ENCODE peak calls at places on chromosomes 6 and 20, in eight cellular contexts. One of them, this sample, is unnamed.

GRCh38 chr6:135073217-135073616 is 18.6 kb upstream of the HBS1L start:
- DNase-seq in hepatocyte: no peak
- DNase-seq in SHP77: no peak
- DNase-seq in colonic mucosa: no peak
- DNase-seq in right lobe of liver: no peak
- DNase-seq in T1000: no peak
- DNase-seq in GM18507: no peak
- DNase-seq in RCC 7860: no peak
- DNase-seq in this sample: no peak

GRCh38 chr20:227439-228105 is 514 bp downstream of the DEFB129 start:
- DNase-seq in hepatocyte: no peak
- DNase-seq in SHP77: no peak
- DNase-seq in colonic mucosa: no peak
- DNase-seq in right lobe of liver: no peak
- DNase-seq in T1000: no peak
- DNase-seq in GM18507: no peak
- DNase-seq in RCC 7860: no peak
- DNase-seq in this sample: no peak

GRCh38 chr6:19697744-19698290 is 139.4 kb upstream of the ID4 start:
- DNase-seq in hepatocyte: no peak
- DNase-seq in SHP77: no peak
- DNase-seq in colonic mucosa: no peak
- DNase-seq in right lobe of liver: no peak
- DNase-seq in T1000: no peak
- DNase-seq in GM18507: no peak
- DNase-seq in RCC 7860: peak; percentile 57
- DNase-seq in this sample: no peak

GRCh38 chr6:151916680-151917164 is 109.2 kb downstream of the ESR1 start:
- DNase-seq in hepatocyte: no peak
- DNase-seq in SHP77: no peak
- DNase-seq in colonic mucosa: no peak
- DNase-seq in right lobe of liver: no peak
- DNase-seq in T1000: peak; percentile 51
- DNase-seq in GM18507: no peak
- DNase-seq in RCC 7860: no peak
- DNase-seq in this sample: no peak

GRCh38 chr6:142374090-142374783 is 72.4 kb downstream of the ADGRG6 start:
- DNase-seq in hepatocyte: no peak
- DNase-seq in SHP77: no peak
- DNase-seq in colonic mucosa: no peak
- DNase-seq in right lobe of liver: no peak
- DNase-seq in T1000: no peak
- DNase-seq in GM18507: no peak
- DNase-seq in RCC 7860: no peak
- DNase-seq in this sample: no peak

GRCh38 chr20:53555081-53555480 is 38.6 kb downstream of the ZNF217 start:
- DNase-seq in hepatocyte: no peak
- DNase-seq in SHP77: no peak
- DNase-seq in colonic mucosa: no peak
- DNase-seq in right lobe of liver: no peak
- DNase-seq in T1000: no peak
- DNase-seq in GM18507: no peak
- DNase-seq in RCC 7860: no peak
- DNase-seq in this sample: no peak

GRCh38 chr20:6651016-6651415 is 116.5 kb upstream of the BMP2 start:
- DNase-seq in hepatocyte: no peak
- DNase-seq in SHP77: no peak
- DNase-seq in colonic mucosa: no peak
- DNase-seq in right lobe of liver: peak; percentile 25
- DNase-seq in T1000: peak; percentile 82
- DNase-seq in GM18507: no peak
- DNase-seq in RCC 7860: peak; percentile 76
- DNase-seq in this sample: no peak

GRCh38 chr6:150641398-150642139 is 41.9 kb downstream of the PLEKHG1 start:
- DNase-seq in hepatocyte: no peak
- DNase-seq in SHP77: no peak
- DNase-seq in colonic mucosa: no peak
- DNase-seq in right lobe of liver: no peak
- DNase-seq in T1000: no peak
- DNase-seq in GM18507: no peak
- DNase-seq in RCC 7860: no peak
- DNase-seq in this sample: no peak

GRCh38 chr6:122033564-122034181 is 365.8 kb upstream of the HSF2 start:
- DNase-seq in hepatocyte: peak; percentile 76
- DNase-seq in SHP77: peak; percentile 69
- DNase-seq in colonic mucosa: no peak
- DNase-seq in right lobe of liver: no peak
- DNase-seq in T1000: no peak
- DNase-seq in GM18507: no peak
- DNase-seq in RCC 7860: peak; percentile 39
- DNase-seq in this sample: peak; percentile 54

GRCh38 chr6:135300576-135300975 is 119.5 kb downstream of the MYB start:
- DNase-seq in hepatocyte: no peak
- DNase-seq in SHP77: no peak
- DNase-seq in colonic mucosa: no peak
- DNase-seq in right lobe of liver: no peak
- DNase-seq in T1000: no peak
- DNase-seq in GM18507: no peak
- DNase-seq in RCC 7860: no peak
- DNase-seq in this sample: no peak

GRCh38 chr6:74752303-74752702 is 453.6 kb downstream of the COL12A1 start:
- DNase-seq in hepatocyte: no peak
- DNase-seq in SHP77: no peak
- DNase-seq in colonic mucosa: no peak
- DNase-seq in right lobe of liver: no peak
- DNase-seq in T1000: no peak
- DNase-seq in GM18507: no peak
- DNase-seq in RCC 7860: no peak
- DNase-seq in this sample: no peak

GRCh38 chr6:138289739-138290138 is 71.4 kb upstream of the PBOV1 start:
- DNase-seq in hepatocyte: peak; percentile 38
- DNase-seq in SHP77: peak; percentile 9
- DNase-seq in colonic mucosa: no peak
- DNase-seq in right lobe of liver: peak; percentile 62
- DNase-seq in T1000: no peak
- DNase-seq in GM18507: no peak
- DNase-seq in RCC 7860: no peak
- DNase-seq in this sample: no peak

GRCh38 chr20:24236204-24236603 is 233.2 kb upstream of the SYNDIG1 start:
- DNase-seq in hepatocyte: no peak
- DNase-seq in SHP77: no peak
- DNase-seq in colonic mucosa: no peak
- DNase-seq in right lobe of liver: peak; percentile 23
- DNase-seq in T1000: no peak
- DNase-seq in GM18507: no peak
- DNase-seq in RCC 7860: no peak
- DNase-seq in this sample: no peak

GRCh38 chr6:37485259-37485658 is 14.4 kb downstream of the CCDC167 start:
- DNase-seq in hepatocyte: no peak
- DNase-seq in SHP77: peak; percentile 13
- DNase-seq in colonic mucosa: no peak
- DNase-seq in right lobe of liver: no peak
- DNase-seq in T1000: no peak
- DNase-seq in GM18507: no peak
- DNase-seq in RCC 7860: no peak
- DNase-seq in this sample: no peak

GRCh38 chr6:115882771-115883170 is 177.9 kb downstream of the FRK start:
- DNase-seq in hepatocyte: no peak
- DNase-seq in SHP77: no peak
- DNase-seq in colonic mucosa: no peak
- DNase-seq in right lobe of liver: no peak
- DNase-seq in T1000: no peak
- DNase-seq in GM18507: no peak
- DNase-seq in RCC 7860: no peak
- DNase-seq in this sample: no peak

GRCh38 chr6:159609813-159610212 is 83.2 kb downstream of the SOD2 start:
- DNase-seq in hepatocyte: no peak
- DNase-seq in SHP77: no peak
- DNase-seq in colonic mucosa: no peak
- DNase-seq in right lobe of liver: no peak
- DNase-seq in T1000: no peak
- DNase-seq in GM18507: no peak
- DNase-seq in RCC 7860: no peak
- DNase-seq in this sample: no peak

GRCh38 chr6:12012231-12012565 is at the start of gene HIVEP1:
- DNase-seq in hepatocyte: peak; percentile 72
- DNase-seq in SHP77: no peak
- DNase-seq in colonic mucosa: no peak
- DNase-seq in right lobe of liver: no peak
- DNase-seq in T1000: peak; percentile 39
- DNase-seq in GM18507: no peak
- DNase-seq in RCC 7860: no peak
- DNase-seq in this sample: no peak

GRCh38 chr20:21074605-21075336 is 31.4 kb downstream of the LINC00237 start:
- DNase-seq in hepatocyte: no peak
- DNase-seq in SHP77: peak; percentile 9
- DNase-seq in colonic mucosa: no peak
- DNase-seq in right lobe of liver: no peak
- DNase-seq in T1000: no peak
- DNase-seq in GM18507: peak; percentile 48
- DNase-seq in RCC 7860: peak; percentile 64
- DNase-seq in this sample: no peak

GRCh38 chr6:8180327-8181161 is 78.2 kb upstream of the EEF1E1 start:
- DNase-seq in hepatocyte: no peak
- DNase-seq in SHP77: no peak
- DNase-seq in colonic mucosa: no peak
- DNase-seq in right lobe of liver: no peak
- DNase-seq in T1000: no peak
- DNase-seq in GM18507: no peak
- DNase-seq in RCC 7860: peak; percentile 30
- DNase-seq in this sample: no peak

GRCh38 chr6:93136111-93136510 is 283.2 kb downstream of the EPHA7 start:
- DNase-seq in hepatocyte: no peak
- DNase-seq in SHP77: no peak
- DNase-seq in colonic mucosa: no peak
- DNase-seq in right lobe of liver: no peak
- DNase-seq in T1000: no peak
- DNase-seq in GM18507: no peak
- DNase-seq in RCC 7860: no peak
- DNase-seq in this sample: no peak

GRCh38 chr6:148760143-148760505 is 13.3 kb downstream of the UST start:
- DNase-seq in hepatocyte: no peak
- DNase-seq in SHP77: no peak
- DNase-seq in colonic mucosa: no peak
- DNase-seq in right lobe of liver: no peak
- DNase-seq in T1000: no peak
- DNase-seq in GM18507: no peak
- DNase-seq in RCC 7860: no peak
- DNase-seq in this sample: no peak

GRCh38 chr20:5039889-5040288 is 38.6 kb upstream of the SLC23A2 start:
- DNase-seq in hepatocyte: no peak
- DNase-seq in SHP77: no peak
- DNase-seq in colonic mucosa: no peak
- DNase-seq in right lobe of liver: no peak
- DNase-seq in T1000: no peak
- DNase-seq in GM18507: no peak
- DNase-seq in RCC 7860: no peak
- DNase-seq in this sample: no peak

GRCh38 chr20:63177134-63177784 is 38.7 kb downstream of the YTHDF1 start:
- DNase-seq in hepatocyte: peak; percentile 44
- DNase-seq in SHP77: peak; percentile 21
- DNase-seq in colonic mucosa: no peak
- DNase-seq in right lobe of liver: no peak
- DNase-seq in T1000: no peak
- DNase-seq in GM18507: no peak
- DNase-seq in RCC 7860: no peak
- DNase-seq in this sample: no peak

GRCh38 chr6:89120371-89120770 is 2.5 kb upstream of the SRSF12 start:
- DNase-seq in hepatocyte: peak; percentile 19
- DNase-seq in SHP77: no peak
- DNase-seq in colonic mucosa: no peak
- DNase-seq in right lobe of liver: peak; percentile 33
- DNase-seq in T1000: no peak
- DNase-seq in GM18507: no peak
- DNase-seq in RCC 7860: peak; percentile 92
- DNase-seq in this sample: no peak

GRCh38 chr6:143678980-143679379 is 1.2 kb downstream of the PHACTR2 start:
- DNase-seq in hepatocyte: no peak
- DNase-seq in SHP77: no peak
- DNase-seq in colonic mucosa: no peak
- DNase-seq in right lobe of liver: no peak
- DNase-seq in T1000: no peak
- DNase-seq in GM18507: no peak
- DNase-seq in RCC 7860: no peak
- DNase-seq in this sample: no peak

GRCh38 chr20:50288128-50288623 is 97.5 kb downstream of the CEBPB start:
- DNase-seq in hepatocyte: no peak
- DNase-seq in SHP77: no peak
- DNase-seq in colonic mucosa: no peak
- DNase-seq in right lobe of liver: no peak
- DNase-seq in T1000: no peak
- DNase-seq in GM18507: no peak
- DNase-seq in RCC 7860: no peak
- DNase-seq in this sample: no peak

GRCh38 chr6:169529931-169530761 is 171.7 kb downstream of the WDR27 start:
- DNase-seq in hepatocyte: no peak
- DNase-seq in SHP77: no peak
- DNase-seq in colonic mucosa: peak; percentile 23
- DNase-seq in right lobe of liver: peak; percentile 72
- DNase-seq in T1000: no peak
- DNase-seq in GM18507: no peak
- DNase-seq in RCC 7860: peak; percentile 91
- DNase-seq in this sample: no peak

GRCh38 chr6:43851204-43851855 is 81.3 kb downstream of the VEGFA start:
- DNase-seq in hepatocyte: peak; percentile 48
- DNase-seq in SHP77: no peak
- DNase-seq in colonic mucosa: no peak
- DNase-seq in right lobe of liver: no peak
- DNase-seq in T1000: peak; percentile 17
- DNase-seq in GM18507: no peak
- DNase-seq in RCC 7860: peak; percentile 21
- DNase-seq in this sample: no peak

GRCh38 chr6:26351544-26351953 is 13.4 kb upstream of the BTN3A2 start:
- DNase-seq in hepatocyte: peak; percentile 52
- DNase-seq in SHP77: no peak
- DNase-seq in colonic mucosa: no peak
- DNase-seq in right lobe of liver: no peak
- DNase-seq in T1000: peak; percentile 59
- DNase-seq in GM18507: no peak
- DNase-seq in RCC 7860: peak; percentile 99
- DNase-seq in this sample: no peak

GRCh38 chr20:2338702-2339101 is 42.0 kb upstream of the TGM6 start:
- DNase-seq in hepatocyte: no peak
- DNase-seq in SHP77: no peak
- DNase-seq in colonic mucosa: no peak
- DNase-seq in right lobe of liver: no peak
- DNase-seq in T1000: no peak
- DNase-seq in GM18507: no peak
- DNase-seq in RCC 7860: no peak
- DNase-seq in this sample: no peak

GRCh38 chr6:37653933-37654565 is 43.6 kb downstream of the MDGA1 start:
- DNase-seq in hepatocyte: peak; percentile 23
- DNase-seq in SHP77: peak; percentile 4
- DNase-seq in colonic mucosa: peak; percentile 83
- DNase-seq in right lobe of liver: no peak
- DNase-seq in T1000: peak; percentile 46
- DNase-seq in GM18507: peak; percentile 29
- DNase-seq in RCC 7860: peak; percentile 68
- DNase-seq in this sample: peak; percentile 38

GRCh38 chr6:147000545-147001488 is 203.4 kb upstream of the STXBP5 start:
- DNase-seq in hepatocyte: peak; percentile 16
- DNase-seq in SHP77: no peak
- DNase-seq in colonic mucosa: no peak
- DNase-seq in right lobe of liver: no peak
- DNase-seq in T1000: no peak
- DNase-seq in GM18507: no peak
- DNase-seq in RCC 7860: no peak
- DNase-seq in this sample: no peak

GRCh38 chr6:42042108-42042507 is 8.2 kb upstream of the TAF8 start:
- DNase-seq in hepatocyte: no peak
- DNase-seq in SHP77: no peak
- DNase-seq in colonic mucosa: no peak
- DNase-seq in right lobe of liver: no peak
- DNase-seq in T1000: no peak
- DNase-seq in GM18507: no peak
- DNase-seq in RCC 7860: no peak
- DNase-seq in this sample: no peak

GRCh38 chr6:146990821-146991798 is 213.1 kb upstream of the STXBP5 start:
- DNase-seq in hepatocyte: peak; percentile 47
- DNase-seq in SHP77: peak; percentile 20
- DNase-seq in colonic mucosa: no peak
- DNase-seq in right lobe of liver: no peak
- DNase-seq in T1000: no peak
- DNase-seq in GM18507: no peak
- DNase-seq in RCC 7860: peak; percentile 39
- DNase-seq in this sample: no peak